ENCODE peak calls at places on chromosomes 11 and 22, in nine cellular contexts. One of them, this sample, is unnamed.

GRCh38 chr11:123393312-123393927 is 36.6 kb upstream of the GRAMD1B start:
- DNase-seq in BE2C: peak; percentile 25
- DNase-seq in mucosa of descending colon: no peak
- DNase-seq in A549: no peak
- DNase-seq in stomach: no peak
- DNase-seq in fibroblast of mammary gland: no peak
- DNase-seq in tibial artery: no peak
- DNase-seq in H9: no peak
- DNase-seq in thyroid gland: no peak
- DNase-seq in this sample: no peak

GRCh38 chr22:49066619-49067018 is 761.1 kb downstream of the BRD1 start:
- DNase-seq in H9: no peak
- DNase-seq in thyroid gland: no peak
- DNase-seq in A549: no peak
- DNase-seq in mucosa of descending colon: no peak
- DNase-seq in tibial artery: no peak
- DNase-seq in stomach: no peak
- DNase-seq in fibroblast of mammary gland: no peak
- DNase-seq in BE2C: no peak
- DNase-seq in this sample: no peak

GRCh38 chr11:73295259-73295995 is 12.6 kb upstream of the ARHGEF17 start:
- DNase-seq in A549: peak; percentile 73
- DNase-seq in H9: peak; percentile 84
- DNase-seq in fibroblast of mammary gland: peak; percentile 89
- DNase-seq in stomach: peak; percentile 72
- DNase-seq in thyroid gland: peak; percentile 63
- DNase-seq in tibial artery: peak; percentile 84
- DNase-seq in BE2C: peak; percentile 76
- DNase-seq in mucosa of descending colon: peak; percentile 82
- DNase-seq in this sample: peak; percentile 83

GRCh38 chr11:12715941-12716340 is 41.7 kb downstream of the TEAD1 start:
- DNase-seq in tibial artery: no peak
- DNase-seq in BE2C: no peak
- DNase-seq in A549: no peak
- DNase-seq in mucosa of descending colon: no peak
- DNase-seq in H9: no peak
- DNase-seq in thyroid gland: no peak
- DNase-seq in stomach: no peak
- DNase-seq in fibroblast of mammary gland: no peak
- DNase-seq in this sample: no peak

GRCh38 chr11:74689666-74690065 is 41.6 kb downstream of the CHRDL2 start:
- DNase-seq in H9: no peak
- DNase-seq in fibroblast of mammary gland: peak; percentile 87
- DNase-seq in BE2C: no peak
- DNase-seq in mucosa of descending colon: no peak
- DNase-seq in A549: no peak
- DNase-seq in thyroid gland: no peak
- DNase-seq in stomach: no peak
- DNase-seq in tibial artery: no peak
- DNase-seq in this sample: no peak

GRCh38 chr22:30186535-30186934 is 60.0 kb downstream of the LIF start:
- DNase-seq in tibial artery: no peak
- DNase-seq in H9: no peak
- DNase-seq in A549: peak; percentile 36
- DNase-seq in stomach: no peak
- DNase-seq in mucosa of descending colon: no peak
- DNase-seq in fibroblast of mammary gland: no peak
- DNase-seq in BE2C: no peak
- DNase-seq in thyroid gland: no peak
- DNase-seq in this sample: no peak

GRCh38 chr22:24730864-24731263 is 43.7 kb downstream of the PIWIL3 start:
- DNase-seq in mucosa of descending colon: no peak
- DNase-seq in stomach: no peak
- DNase-seq in A549: no peak
- DNase-seq in thyroid gland: no peak
- DNase-seq in BE2C: no peak
- DNase-seq in H9: no peak
- DNase-seq in fibroblast of mammary gland: no peak
- DNase-seq in tibial artery: no peak
- DNase-seq in this sample: no peak

GRCh38 chr11:1830119-1830499 is 4.7 kb upstream of the SYT8 start:
- DNase-seq in fibroblast of mammary gland: no peak
- DNase-seq in A549: no peak
- DNase-seq in BE2C: no peak
- DNase-seq in thyroid gland: no peak
- DNase-seq in H9: no peak
- DNase-seq in mucosa of descending colon: peak; percentile 45
- DNase-seq in stomach: no peak
- DNase-seq in tibial artery: no peak
- DNase-seq in this sample: no peak

GRCh38 chr22:37546436-37547248 is 13.6 kb upstream of the CDC42EP1 start:
- DNase-seq in tibial artery: peak; percentile 93
- DNase-seq in H9: peak; percentile 85
- DNase-seq in fibroblast of mammary gland: peak; percentile 87
- DNase-seq in A549: no peak
- DNase-seq in thyroid gland: peak; percentile 70
- DNase-seq in mucosa of descending colon: peak; percentile 61
- DNase-seq in BE2C: no peak
- DNase-seq in stomach: peak; percentile 87
- DNase-seq in this sample: no peak

GRCh38 chr11:48104562-48104924 is 112.1 kb upstream of the OR4B1 start:
- DNase-seq in fibroblast of mammary gland: no peak
- DNase-seq in BE2C: no peak
- DNase-seq in A549: no peak
- DNase-seq in thyroid gland: no peak
- DNase-seq in tibial artery: no peak
- DNase-seq in mucosa of descending colon: no peak
- DNase-seq in stomach: no peak
- DNase-seq in H9: no peak
- DNase-seq in this sample: no peak

GRCh38 chr11:779955-780532 is 2.8 kb upstream of the GATD1 start:
- DNase-seq in H9: no peak
- DNase-seq in thyroid gland: no peak
- DNase-seq in BE2C: no peak
- DNase-seq in stomach: no peak
- DNase-seq in A549: no peak
- DNase-seq in fibroblast of mammary gland: no peak
- DNase-seq in mucosa of descending colon: no peak
- DNase-seq in tibial artery: no peak
- DNase-seq in this sample: no peak

GRCh38 chr11:776459-777287 is 614 bp downstream of the GATD1 start:
- DNase-seq in mucosa of descending colon: peak; percentile 67
- DNase-seq in tibial artery: peak; percentile 70
- DNase-seq in stomach: no peak
- DNase-seq in BE2C: peak; percentile 61
- DNase-seq in fibroblast of mammary gland: no peak
- DNase-seq in H9: peak; percentile 83
- DNase-seq in A549: no peak
- DNase-seq in thyroid gland: peak; percentile 41
- DNase-seq in this sample: no peak

GRCh38 chr11:779120-779954 is 2.0 kb upstream of the GATD1 start:
- DNase-seq in BE2C: no peak
- DNase-seq in thyroid gland: no peak
- DNase-seq in fibroblast of mammary gland: no peak
- DNase-seq in tibial artery: peak; percentile 65
- DNase-seq in A549: no peak
- DNase-seq in mucosa of descending colon: no peak
- DNase-seq in H9: no peak
- DNase-seq in stomach: no peak
- DNase-seq in this sample: no peak

GRCh38 chr11:774873-775592 is 2.3 kb downstream of the GATD1 start:
- DNase-seq in H9: peak; percentile 33
- DNase-seq in BE2C: no peak
- DNase-seq in fibroblast of mammary gland: peak; percentile 61
- DNase-seq in A549: no peak
- DNase-seq in thyroid gland: no peak
- DNase-seq in tibial artery: no peak
- DNase-seq in mucosa of descending colon: no peak
- DNase-seq in stomach: no peak
- DNase-seq in this sample: no peak

DNA sequence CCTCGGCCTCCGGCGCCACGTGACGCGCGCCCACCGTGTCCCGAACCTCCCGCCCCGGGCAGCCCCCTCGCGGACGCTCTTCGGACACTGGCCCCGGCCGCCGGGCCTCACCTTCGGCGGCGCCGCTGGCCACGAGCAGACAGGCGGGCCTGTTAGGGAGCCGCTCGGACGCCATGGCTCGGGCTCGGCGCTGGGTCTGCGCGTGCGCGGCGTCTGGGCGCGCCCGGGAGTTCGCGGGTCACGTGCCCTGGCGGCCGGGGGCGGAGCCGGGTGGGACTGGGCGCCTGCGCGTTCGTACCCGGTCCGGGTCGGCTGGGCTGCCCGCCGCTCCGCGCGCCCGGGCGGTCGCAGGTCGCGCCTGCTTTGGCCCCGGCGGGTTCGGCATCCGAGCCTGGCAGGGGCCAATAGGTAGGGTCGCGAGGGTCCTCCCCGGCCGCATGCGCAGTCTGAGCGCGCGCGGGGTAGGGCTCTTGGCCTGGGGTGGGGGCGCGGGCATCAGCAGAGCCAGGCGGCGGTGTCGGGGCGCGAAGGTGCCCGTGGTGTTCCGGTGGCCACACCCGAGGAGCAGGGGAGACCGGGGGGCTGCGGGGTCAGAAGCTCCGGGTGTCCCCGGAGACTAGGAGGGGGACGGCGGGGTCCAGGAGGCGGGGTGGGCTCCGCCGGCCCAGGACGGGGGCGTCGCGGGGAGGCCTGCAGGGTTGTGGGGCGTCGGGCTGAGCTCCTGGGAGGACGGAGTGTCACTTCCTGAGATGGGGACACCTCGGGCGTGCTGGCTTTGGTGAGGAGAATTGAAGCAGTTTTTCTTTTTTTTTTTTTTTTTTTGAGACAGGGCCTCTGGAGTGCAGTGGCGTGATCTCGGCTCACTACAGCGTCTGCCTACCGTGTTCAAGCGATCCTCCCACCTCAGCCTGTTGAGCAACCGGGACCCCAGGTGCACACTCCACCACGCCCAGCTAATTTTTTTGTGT is at the start of gene GATD1:
- DNase-seq in A549: peak; percentile 87
- DNase-seq in BE2C: peak; percentile 91
- DNase-seq in stomach: peak; percentile 95
- DNase-seq in H9: peak; percentile 91
- DNase-seq in mucosa of descending colon: peak; percentile 97
- DNase-seq in thyroid gland: peak; percentile 90
- DNase-seq in fibroblast of mammary gland: peak; percentile 74
- DNase-seq in tibial artery: peak; percentile 94
- DNase-seq in this sample: peak; percentile 87
- TF ChIP-seq CTCF in A549: no peak
- TF ChIP-seq CTCF in BE2C: no peak
- TF ChIP-seq CTCF in stomach: no peak
- TF ChIP-seq CTCF in H9: no peak
- TF ChIP-seq CTCF in mucosa of descending colon: no peak
- TF ChIP-seq CTCF in thyroid gland: no peak
- TF ChIP-seq CTCF in fibroblast of mammary gland: no peak
- TF ChIP-seq CTCF in tibial artery: no peak
- TF ChIP-seq CTCF in this sample: no peak

GRCh38 chr11:10514713-10515112 is 26.3 kb downstream of the RNF141 start:
- DNase-seq in thyroid gland: no peak
- DNase-seq in BE2C: no peak
- DNase-seq in fibroblast of mammary gland: peak; percentile 14
- DNase-seq in A549: no peak
- DNase-seq in tibial artery: no peak
- DNase-seq in mucosa of descending colon: no peak
- DNase-seq in H9: no peak
- DNase-seq in stomach: no peak
- DNase-seq in this sample: no peak

GRCh38 chr11:10518123-10518522 is 22.9 kb downstream of the RNF141 start:
- DNase-seq in A549: no peak
- DNase-seq in stomach: no peak
- DNase-seq in thyroid gland: no peak
- DNase-seq in fibroblast of mammary gland: no peak
- DNase-seq in mucosa of descending colon: no peak
- DNase-seq in BE2C: no peak
- DNase-seq in H9: no peak
- DNase-seq in tibial artery: no peak
- DNase-seq in this sample: no peak

GRCh38 chr11:10515418-10515817 is 25.6 kb downstream of the RNF141 start:
- DNase-seq in fibroblast of mammary gland: no peak
- DNase-seq in A549: no peak
- DNase-seq in mucosa of descending colon: no peak
- DNase-seq in tibial artery: no peak
- DNase-seq in thyroid gland: no peak
- DNase-seq in stomach: no peak
- DNase-seq in H9: no peak
- DNase-seq in BE2C: no peak
- DNase-seq in this sample: no peak

GRCh38 chr11:10511046-10511711 is 29.8 kb downstream of the RNF141 start:
- DNase-seq in A549: no peak
- DNase-seq in mucosa of descending colon: no peak
- DNase-seq in fibroblast of mammary gland: no peak
- DNase-seq in stomach: no peak
- DNase-seq in BE2C: no peak
- DNase-seq in tibial artery: no peak
- DNase-seq in H9: peak; percentile 62
- DNase-seq in thyroid gland: no peak
- DNase-seq in this sample: no peak

GRCh38 chr11:10514210-10514609 is 26.8 kb downstream of the RNF141 start:
- DNase-seq in thyroid gland: no peak
- DNase-seq in fibroblast of mammary gland: peak; percentile 35
- DNase-seq in tibial artery: no peak
- DNase-seq in stomach: no peak
- DNase-seq in A549: peak; percentile 12
- DNase-seq in BE2C: no peak
- DNase-seq in H9: no peak
- DNase-seq in mucosa of descending colon: no peak
- DNase-seq in this sample: no peak
- TF ChIP-seq CTCF in thyroid gland: peak; percentile 12
- TF ChIP-seq CTCF in fibroblast of mammary gland: peak; percentile 27
- TF ChIP-seq CTCF in tibial artery: peak; percentile 43
- TF ChIP-seq CTCF in stomach: peak; percentile 39
- TF ChIP-seq CTCF in A549: peak; percentile 51
- TF ChIP-seq CTCF in BE2C: no peak
- TF ChIP-seq CTCF in H9: peak; percentile 44
- TF ChIP-seq CTCF in mucosa of descending colon: no peak
- TF ChIP-seq CTCF in this sample: peak; percentile 38

DNA sequence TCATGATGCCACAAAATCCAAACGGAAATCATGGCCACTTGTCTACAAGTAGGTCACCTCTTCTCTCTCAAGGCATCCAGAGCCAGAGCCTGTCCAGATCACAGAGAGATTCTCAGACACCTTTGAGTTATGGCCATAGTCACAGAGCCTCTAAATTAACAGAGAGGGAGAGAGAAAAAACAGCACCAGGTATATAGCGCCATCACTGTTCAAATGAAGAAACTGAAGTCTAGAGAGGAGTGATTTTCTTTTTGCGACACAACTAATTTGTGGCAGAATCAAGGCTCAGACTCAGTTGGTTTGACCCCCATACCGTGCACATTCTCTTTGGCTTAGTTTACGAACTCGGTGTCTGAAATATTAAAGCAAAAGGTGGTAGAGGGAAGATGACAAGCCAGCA is 512.9 kb downstream of the NTM start:
- DNase-seq in fibroblast of mammary gland: no peak
- DNase-seq in tibial artery: no peak
- DNase-seq in stomach: no peak
- DNase-seq in H9: no peak
- DNase-seq in A549: no peak
- DNase-seq in mucosa of descending colon: no peak
- DNase-seq in thyroid gland: no peak
- DNase-seq in BE2C: no peak
- DNase-seq in this sample: no peak
- TF ChIP-seq CTCF in fibroblast of mammary gland: no peak
- TF ChIP-seq CTCF in tibial artery: no peak
- TF ChIP-seq CTCF in stomach: no peak
- TF ChIP-seq CTCF in H9: peak; percentile 70
- TF ChIP-seq CTCF in A549: no peak
- TF ChIP-seq CTCF in mucosa of descending colon: no peak
- TF ChIP-seq CTCF in thyroid gland: no peak
- TF ChIP-seq CTCF in BE2C: no peak
- TF ChIP-seq CTCF in this sample: no peak

GRCh38 chr11:113249491-113249763 is 65.0 kb upstream of the TTC12 start:
- DNase-seq in mucosa of descending colon: no peak
- DNase-seq in BE2C: peak; percentile 41
- DNase-seq in thyroid gland: no peak
- DNase-seq in H9: no peak
- DNase-seq in A549: peak; percentile 1
- DNase-seq in stomach: no peak
- DNase-seq in fibroblast of mammary gland: peak; percentile 5
- DNase-seq in tibial artery: no peak
- DNase-seq in this sample: no peak
- TF ChIP-seq CTCF in mucosa of descending colon: no peak
- TF ChIP-seq CTCF in BE2C: peak; percentile 63
- TF ChIP-seq CTCF in thyroid gland: no peak
- TF ChIP-seq CTCF in H9: peak; percentile 57
- TF ChIP-seq CTCF in A549: no peak
- TF ChIP-seq CTCF in stomach: no peak
- TF ChIP-seq CTCF in fibroblast of mammary gland: peak; percentile 23
- TF ChIP-seq CTCF in tibial artery: no peak
- TF ChIP-seq CTCF in this sample: no peak